ENCODE peak calls at places on chromosomes 11 and 22, in four cellular contexts. S, F, N and Z are unnamed samples.

GRCh38 chr11:75896843-75897419 is 81.9 kb downstream of the UVRAG start:
- DNase-seq in S (no peak), F (peak; percentile 37), N (peak; percentile 63), Z (no peak)

GRCh38 chr11:20283475-20283874 is 80.0 kb upstream of the HTATIP2 start:
- DNase-seq in S (no peak), F (no peak), N (no peak), Z (no peak)

GRCh38 chr11:75524576-75525432 is 937 bp downstream of the GDPD5 start:
- DNase-seq in S (peak; percentile 33), F (peak; percentile 71), N (peak; percentile 23), Z (no peak)

GRCh38 chr22:37241351-37242142 is 2.5 kb downstream of the RAC2 start:
- DNase-seq in S (no peak), F (no peak), N (no peak), Z (no peak)

GRCh38 chr11:16296243-16296642 is 60.1 kb downstream of the SOX6 start:
- DNase-seq in S (no peak), F (no peak), N (no peak), Z (no peak)

GRCh38 chr11:32952421-32952820 is 59.8 kb downstream of the QSER1 start:
- DNase-seq in S (no peak), F (no peak), N (peak; percentile 76), Z (no peak)

GRCh38 chr11:90756617-90757016 is 533.8 kb upstream of the CHORDC1 start:
- DNase-seq in S (no peak), F (no peak), N (peak; percentile 1), Z (no peak)

GRCh38 chr11:95698939-95699562 is 90.5 kb downstream of the FAM76B start:
- DNase-seq in S (no peak), F (no peak), N (no peak), Z (no peak)

GRCh38 chr22:37848587-37849088 is 581 bp upstream of the EIF3L start:
- DNase-seq in S (no peak), F (peak; percentile 32), N (peak; percentile 54), Z (no peak)

GRCh38 chr11:108609681-108610080 is 16.1 kb upstream of the EXPH5 start:
- DNase-seq in S (no peak), F (no peak), N (no peak), Z (no peak)

GRCh38 chr11:61019037-61019817 is 47.7 kb downstream of the CD6 start:
- DNase-seq in S (no peak), F (no peak), N (no peak), Z (no peak)

GRCh38 chr11:17531818-17532131 is 12.4 kb downstream of the USH1C start:
- DNase-seq in S (no peak), F (no peak), N (no peak), Z (no peak)

GRCh38 chr11:111429066-111429506 is 50.0 kb upstream of the POU2AF1 start:
- DNase-seq in S (no peak), F (peak; percentile 26), N (peak; percentile 23), Z (peak; percentile 75)

GRCh38 chr22:37499006-37499707 is 13.0 kb upstream of the MFNG start:
- DNase-seq in S (no peak), F (no peak), N (peak; percentile 29), Z (no peak)

GRCh38 chr11:20056109-20057054 is 103.9 kb downstream of the DBX1 start:
- DNase-seq in S (peak; percentile 34), F (no peak), N (no peak), Z (no peak)

GRCh38 chr11:134541951-134542350 is 129.9 kb upstream of the B3GAT1 start:
- DNase-seq in S (no peak), F (no peak), N (no peak), Z (peak; percentile 7)

GRCh38 chr22:29842740-29843139 is 4.7 kb upstream of the ASCC2 start:
- DNase-seq in S (no peak), F (no peak), N (peak; percentile 49), Z (no peak)

GRCh38 chr11:2886191-2886894 is 768 bp upstream of the CDKN1C start:
- DNase-seq in S (peak; percentile 45), F (peak; percentile 85), N (peak; percentile 39), Z (no peak)

GRCh38 chr11:60847281-60847680 is 5.4 kb downstream of the CCDC86 start:
- DNase-seq in S (no peak), F (no peak), N (no peak), Z (no peak)

GRCh38 chr11:34359548-34359891 is 1.7 kb upstream of the ABTB2 start:
- DNase-seq in S (no peak), F (peak; percentile 13), N (no peak), Z (no peak)
- TF ChIP-seq CTCF in S (peak; percentile 36), F (peak; percentile 47), N (no peak), Z (no peak)

GRCh38 chr22:26534166-26534855 is 22.0 kb upstream of the TFIP11 start:
- DNase-seq in S (no peak), F (no peak), N (no peak), Z (no peak)
- H3K27ac ChIP-seq in S (no peak overlapping the region), F (no peak overlapping the region), N (no peak overlapping the region), Z (no peak overlapping the region)

GRCh38 chr22:19082793-19083192 is 39.4 kb downstream of the DGCR2 start:
- DNase-seq in S (no peak), F (no peak), N (no peak), Z (no peak)

GRCh38 chr22:19086417-19086816 is 35.8 kb downstream of the DGCR2 start:
- DNase-seq in S (no peak), F (no peak), N (no peak), Z (no peak)

GRCh38 chr22:19082101-19082500 is 40.1 kb downstream of the DGCR2 start:
- DNase-seq in S (no peak), F (no peak), N (no peak), Z (no peak)

GRCh38 chr22:19086944-19087343 is 35.3 kb downstream of the DGCR2 start:
- DNase-seq in S (no peak), F (no peak), N (no peak), Z (no peak)

DNA sequence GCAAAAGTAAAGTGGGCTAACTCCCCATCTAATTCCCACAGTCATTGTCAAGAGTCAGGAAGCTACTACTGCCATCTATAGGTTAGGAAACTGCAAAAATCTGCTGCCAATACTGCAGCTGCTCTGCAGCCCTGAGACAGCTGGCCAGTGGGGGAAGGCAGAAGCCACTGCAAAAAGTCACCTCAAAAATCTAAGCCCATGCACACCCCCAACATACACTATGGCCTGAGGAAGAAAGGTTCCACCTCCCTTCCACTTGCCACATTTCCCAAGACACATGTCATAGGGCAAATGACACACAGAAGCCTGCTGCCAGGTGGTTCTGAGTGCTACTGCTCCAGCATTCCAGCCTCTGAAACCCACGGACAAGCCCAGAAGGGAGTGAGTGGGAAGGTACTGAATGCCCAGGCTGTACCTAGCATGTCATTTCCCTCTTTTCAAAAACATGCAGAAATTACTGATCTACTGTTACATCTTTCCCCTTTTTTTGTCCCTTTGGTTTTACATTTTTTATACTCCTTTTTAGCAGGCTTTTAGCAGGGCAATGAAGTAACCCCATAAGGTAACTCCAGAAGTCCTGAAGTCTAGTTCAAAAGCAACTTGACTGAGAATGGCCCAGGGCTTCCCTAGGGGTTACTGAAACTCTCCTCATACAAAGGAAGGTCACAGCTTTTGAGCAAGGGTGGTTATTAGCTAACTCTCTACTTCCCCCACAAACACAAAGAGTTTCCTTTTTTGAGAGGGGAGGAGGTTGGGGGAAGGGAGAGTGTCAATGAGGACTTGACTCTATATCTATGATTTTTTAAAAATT is 36.8 kb downstream of the DGCR2 start:
- DNase-seq in S (no peak), F (no peak), N (peak; percentile 64), Z (no peak)
- TF ChIP-seq CTCF in S (no peak), F (peak; percentile 10), N (peak; percentile 40), Z (no peak)

DNA sequence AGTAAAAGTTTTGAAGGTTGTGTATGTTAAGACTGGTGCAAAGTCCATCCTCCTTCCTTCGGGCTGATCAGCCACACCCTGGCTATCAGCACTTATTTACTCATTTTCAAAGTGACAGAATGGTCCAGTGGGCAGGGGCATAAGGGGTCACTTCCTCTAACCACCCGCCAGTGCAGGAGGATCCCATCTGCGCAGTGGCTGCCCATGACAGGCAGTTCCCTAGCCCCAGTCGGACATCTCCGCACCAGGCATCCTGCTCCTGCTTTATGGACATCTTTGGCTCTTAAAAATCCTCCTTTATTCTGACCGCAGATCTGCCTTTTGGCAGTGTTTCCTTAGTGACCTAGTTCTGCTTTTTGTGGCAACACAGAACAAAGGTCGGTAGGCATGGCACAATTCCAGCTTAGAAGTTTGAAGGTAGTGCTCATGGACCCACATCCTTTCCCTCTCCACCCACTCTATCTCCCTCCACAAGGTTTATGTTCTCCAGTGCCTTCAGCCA is 55.9 kb downstream of the BMAL1 start:
- DNase-seq in S (no peak), F (no peak), N (no peak), Z (no peak)
- H3K27ac ChIP-seq in S (no peak overlapping the region), F (no peak overlapping the region), N (no peak overlapping the region), Z (no peak overlapping the region)

DNA sequence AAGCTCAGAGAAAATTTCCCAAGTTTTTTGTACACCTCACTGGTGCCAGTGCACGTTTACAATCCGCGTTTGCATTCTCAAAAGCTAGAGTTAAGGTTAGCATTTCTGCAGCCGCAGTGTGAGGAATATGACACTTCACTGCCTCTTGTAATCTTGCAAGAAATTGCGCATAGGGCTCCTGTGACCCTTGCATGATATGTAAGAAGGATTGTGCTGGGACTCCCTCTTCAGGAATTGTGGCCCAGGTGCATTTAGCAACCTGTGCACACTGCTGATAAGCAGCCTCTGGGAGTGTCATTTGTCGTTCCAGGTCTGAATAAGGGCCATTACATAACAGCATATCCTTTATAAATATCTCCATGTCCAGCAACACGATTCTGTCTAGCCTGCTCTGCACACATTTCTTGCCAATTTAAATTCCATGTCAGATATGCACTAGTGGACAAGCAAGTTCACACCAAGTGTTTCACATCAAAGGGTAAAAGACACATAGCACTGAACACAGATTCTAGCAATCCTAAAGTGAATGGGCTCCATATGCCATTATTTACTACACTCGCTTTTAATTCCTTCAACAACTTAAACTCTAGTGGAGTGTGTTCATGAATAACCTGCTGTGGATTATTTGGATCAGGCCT is 69.2 kb upstream of the INCENP start:
- DNase-seq in S (no peak), F (no peak), N (peak; percentile 38), Z (no peak)
- TF ChIP-seq CTCF in S (peak; percentile 20), F (peak; percentile 31), N (no peak), Z (no peak)

GRCh38 chr11:104033134-104033533 is 3.3 kb upstream of the DDI1 start:
- DNase-seq in S (no peak), F (no peak), N (peak; percentile 9), Z (peak; percentile 51)
- H3K27ac ChIP-seq in S (peak overlapping the region; percentile 10), F (no peak overlapping the region), N (no peak overlapping the region), Z (peak overlapping the region; percentile 76)

GRCh38 chr11:64803163-64803845 is at the start of gene MAP4K2:
- DNase-seq in S (peak; percentile 90), F (peak; percentile 97), N (peak; percentile 74), Z (peak; percentile 91)
- TF ChIP-seq CTCF in S (no peak), F (peak; percentile 38), N (peak; percentile 5), Z (no peak)